ENCODE peak calls at places on chromosomes 5 and 9, in eight cellular contexts. K, X, Q, C, I, J, D and A are unnamed samples.

GRCh38 chr5:147878066-147878748 is at the start of gene SCGB3A2:
- DNase-seq in D (no peak), I (no peak), K (no peak), X (no peak), Q (no peak), J (no peak), C (no peak), A (no peak)

GRCh38 chr5:135565256-135565655 is 13.5 kb downstream of the CXCL14 start:
- DNase-seq in D (no peak), Q (no peak), J (no peak), X (no peak), K (no peak), C (no peak), I (no peak), A (no peak)

GRCh38 chr9:94788706-94789105 is 62.2 kb downstream of the AOPEP start:
- DNase-seq in J (no peak), X (no peak), C (no peak), K (no peak), D (no peak), I (no peak), Q (no peak), A (no peak)

GRCh38 chr9:93590609-93591234 is 14.3 kb downstream of the PHF2 start:
- DNase-seq in D (no peak), I (no peak), Q (no peak), X (no peak), C (no peak), J (no peak), K (no peak), A (no peak)

GRCh38 chr9:95440447-95440846 is 76.3 kb downstream of the PTCH1 start:
- DNase-seq in D (no peak), J (no peak), Q (no peak), I (no peak), K (no peak), C (no peak), X (no peak), A (no peak)

GRCh38 chr5:126020770-126021169 is 402.4 kb upstream of the GRAMD2B start:
- DNase-seq in I (no peak), C (no peak), J (no peak), Q (no peak), D (no peak), K (no peak), X (no peak), A (no peak)

GRCh38 chr5:40112875-40113274 is 566.8 kb upstream of the PTGER4 start:
- DNase-seq in Q (no peak), I (no peak), C (no peak), J (no peak), X (no peak), K (no peak), D (no peak), A (no peak)

GRCh38 chr9:69120380-69121154 is 53.5 kb upstream of the TJP2 start:
- DNase-seq in Q (peak), D (peak), K (peak), I (peak), C (peak), J (no peak), X (no peak), A (no peak)

GRCh38 chr9:34176089-34176488 is 2.8 kb upstream of the UBAP1 start:
- DNase-seq in Q (no peak), K (no peak), C (no peak), D (no peak), X (no peak), I (no peak), J (no peak), A (no peak)

GRCh38 chr9:18980124-18980660 is 52.8 kb downstream of the SAXO1 start:
- DNase-seq in D (no peak), K (no peak), C (no peak), X (no peak), Q (no peak), I (peak), J (no peak), A (no peak)

GRCh38 chr5:124726631-124727362 is 19.6 kb downstream of the ZNF608 start:
- DNase-seq in C (no peak), D (no peak), J (no peak), Q (no peak), X (no peak), I (no peak), K (no peak), A (no peak)

GRCh38 chr9:22815246-22815645 is 368.6 kb downstream of the DMRTA1 start:
- DNase-seq in J (no peak), K (no peak), Q (no peak), C (no peak), X (no peak), I (no peak), D (no peak), A (no peak)
- TF ChIP-seq MAX in J (no peak), K (no peak), Q (no peak), C (no peak), X (no peak), I (no peak), D (no peak), A (no peak)

GRCh38 chr5:65640240-65640639 is 15.4 kb downstream of the SHLD3 start:
- DNase-seq in K (no peak), X (no peak), C (no peak), J (no peak), D (no peak), I (no peak), Q (no peak), A (no peak)
- TF ChIP-seq MAX in K (no peak), X (no peak), C (no peak), J (no peak), D (no peak), I (no peak), Q (no peak), A (no peak)

DNA sequence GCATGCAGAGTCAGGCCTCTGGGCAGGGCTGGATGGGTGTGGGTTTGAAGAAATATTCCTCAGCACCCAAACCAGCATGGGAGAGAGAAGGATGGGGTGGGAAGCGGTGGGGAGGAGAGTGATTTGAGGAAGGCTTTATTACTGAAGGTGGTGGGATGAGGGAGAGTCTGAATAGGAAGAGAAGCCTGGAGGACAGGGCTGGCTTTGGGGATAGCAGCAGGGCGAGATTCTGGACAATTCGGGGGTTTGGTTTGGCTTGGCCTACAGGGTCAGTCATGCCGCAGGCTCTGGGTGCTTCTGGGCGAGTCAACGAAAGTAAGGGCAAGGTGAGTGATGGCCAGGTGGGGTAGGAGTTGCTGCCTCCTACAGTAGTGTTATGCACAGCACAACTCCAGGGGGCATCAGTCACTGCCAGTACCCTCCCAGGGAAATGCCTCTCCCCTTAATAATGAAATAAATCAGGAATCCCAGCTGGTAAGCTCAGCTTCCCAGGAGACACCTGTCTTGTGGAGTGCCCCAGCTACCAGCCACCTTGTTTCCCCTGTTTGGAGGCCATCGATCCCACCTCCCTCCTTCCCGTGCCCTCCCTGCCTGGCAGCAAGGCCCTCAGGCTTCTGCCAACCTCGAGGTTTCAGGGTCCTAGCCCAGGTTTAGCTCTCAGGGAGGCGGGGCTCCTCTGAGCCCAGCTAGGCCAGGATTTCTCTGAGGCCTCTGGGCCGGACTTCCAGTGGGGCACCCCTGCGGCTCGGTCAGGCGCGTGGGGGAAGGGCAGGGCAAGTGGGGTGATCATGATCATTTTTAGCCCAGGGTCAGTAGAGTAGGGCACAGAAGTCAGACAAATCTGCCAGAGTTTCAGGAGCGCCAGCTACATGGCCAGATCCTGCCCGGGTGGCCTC is 741 bp upstream of the NKX2-5 start:
- DNase-seq in D (no peak), J (no peak), K (no peak), Q (no peak), I (no peak), C (no peak), X (no peak), A (no peak)
- TF ChIP-seq MAX in D (no peak), J (no peak), K (no peak), Q (no peak), I (no peak), C (no peak), X (no peak), A (no peak)

DNA sequence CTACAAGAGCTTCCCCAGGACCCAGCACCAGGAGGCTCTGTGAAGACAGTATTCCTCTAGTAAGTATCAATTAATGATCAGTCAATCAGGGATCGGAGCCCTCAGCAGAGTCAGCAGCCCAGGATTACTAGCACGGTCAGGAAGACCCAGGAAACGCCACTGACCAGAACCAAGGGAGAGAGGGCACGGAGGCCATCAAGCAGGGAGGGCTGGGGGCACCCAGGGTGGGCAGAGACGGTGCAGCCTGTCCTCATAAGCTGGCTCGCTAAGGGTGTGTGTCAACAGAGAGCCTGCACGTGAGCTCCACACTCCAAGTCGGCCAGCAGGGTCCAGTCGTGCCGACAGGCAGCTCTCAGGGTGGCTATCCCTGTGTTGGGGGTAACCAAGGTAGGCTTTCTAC is 29.0 kb downstream of the VAV2 start:
- DNase-seq in K (no peak), J (no peak), X (no peak), C (no peak), I (no peak), Q (no peak), D (no peak), A (no peak)
- TF ChIP-seq MAX in K (no peak), J (no peak), X (no peak), C (no peak), I (no peak), Q (no peak), D (no peak), A (no peak)

GRCh38 chr9:136711751-136712689 is at the start of gene DIPK1B:
- DNase-seq in K (no peak), J (peak), D (no peak), X (no peak), Q (no peak), I (peak), C (peak), A (peak)
- TF ChIP-seq MAX in K (peak), J (no peak), D (no peak), X (no peak), Q (no peak), I (no peak), C (no peak), A (no peak)

DNA sequence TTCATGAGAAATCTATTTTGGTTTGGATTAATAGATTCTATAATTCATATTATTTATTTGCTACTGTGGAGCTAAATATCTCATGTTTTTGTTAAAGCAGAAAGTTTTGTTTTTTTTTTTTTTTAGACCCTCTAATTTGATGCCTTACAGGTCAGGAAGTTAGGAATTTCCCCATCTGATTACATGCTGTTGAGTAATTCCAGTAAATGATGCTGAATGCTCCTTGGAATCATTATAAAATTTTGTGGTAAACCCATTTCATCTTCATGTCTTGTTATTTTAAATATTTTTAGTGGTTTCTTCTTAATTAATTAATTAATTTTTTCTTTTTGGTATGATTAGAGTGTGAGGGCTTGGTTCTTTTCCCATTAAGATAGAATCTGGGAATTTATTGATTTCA is 35.6 kb downstream of the NNT start:
- DNase-seq in X (no peak), I (no peak), Q (no peak), K (no peak), J (no peak), C (no peak), D (no peak), A (no peak)
- TF ChIP-seq MAX in X (no peak), I (no peak), Q (no peak), K (no peak), J (no peak), C (no peak), D (no peak), A (no peak)